ENCODE peak calls at places on chromosomes 2 and 18, in five cellular contexts. C, J, M, Y and D are unnamed samples.

GRCh38 chr2:44706584-44707553 is 234.6 kb upstream of the SIX3 start:
- DNase-seq in C (no peak), Y (peak), J (no peak), M (no peak), D (no peak)

GRCh38 chr2:112301171-112301584 is 25.8 kb downstream of the ZC3H6 start:
- DNase-seq in J (peak), Y (no peak), C (no peak), M (no peak), D (no peak)

GRCh38 chr2:105104208-105104731 is 66.4 kb downstream of the MRPS9 start:
- DNase-seq in M (no peak), J (no peak), C (no peak), Y (no peak), D (no peak)

GRCh38 chr2:179460530-179460929 is 195.9 kb upstream of the SESTD1 start:
- DNase-seq in J (peak), C (no peak), M (no peak), Y (no peak), D (no peak)

GRCh38 chr2:212364106-212364505 is 174.5 kb downstream of the ERBB4 start:
- DNase-seq in M (no peak), C (no peak), J (no peak), Y (no peak), D (no peak)

GRCh38 chr18:39455300-39455699 is 1889.7 kb upstream of the CELF4 start:
- DNase-seq in M (no peak), J (peak), C (no peak), Y (no peak), D (no peak)

GRCh38 chr18:40249390-40250080 is 1705.5 kb upstream of the PIK3C3 start:
- DNase-seq in Y (no peak), J (no peak), M (no peak), C (no peak), D (no peak)

GRCh38 chr2:239175181-239175580 is 225.6 kb downstream of the HDAC4 start:
- DNase-seq in J (no peak), C (no peak), M (peak), Y (no peak), D (no peak)

GRCh38 chr2:237556773-237557632 is 9.4 kb upstream of the PRLH start:
- DNase-seq in C (no peak), Y (no peak), J (no peak), M (no peak), D (no peak)

GRCh38 chr2:70992945-70993688 is 1.6 kb downstream of the TEX261 start:
- DNase-seq in M (peak), J (no peak), C (peak), Y (no peak), D (no peak)

GRCh38 chr18:48027401-48027931 is 97.0 kb upstream of the SMAD2 start:
- DNase-seq in M (peak), Y (no peak), J (no peak), C (no peak), D (no peak)

GRCh38 chr2:201992960-201993359 is 40.7 kb upstream of the FZD7 start:
- DNase-seq in J (no peak), M (no peak), C (no peak), Y (no peak), D (no peak)

GRCh38 chr2:56055405-56055804 is 128.4 kb upstream of the CCDC85A start:
- DNase-seq in J (no peak), C (no peak), Y (no peak), M (no peak), D (no peak)

GRCh38 chr2:111231532-111232252 is 111.0 kb downstream of the BCL2L11 start:
- DNase-seq in Y (no peak), J (no peak), M (no peak), C (no peak), D (no peak)

GRCh38 chr18:60452424-60452823 is 79.8 kb upstream of the MC4R start:
- DNase-seq in C (no peak), M (no peak), Y (peak), J (no peak), D (no peak)

GRCh38 chr18:7370812-7371211 is 139.9 kb downstream of the LRRC30 start:
- DNase-seq in J (no peak), M (peak), Y (no peak), C (no peak), D (no peak)

GRCh38 chr18:78875268-78875997 is 104.2 kb upstream of the SALL3 start:
- DNase-seq in J (peak), M (no peak), Y (peak), C (peak), D (peak)

GRCh38 chr2:100293341-100294161 is 28.8 kb downstream of the LONRF2 start:
- DNase-seq in J (no peak), Y (no peak), C (no peak), M (no peak), D (no peak)

GRCh38 chr2:61165946-61166345 is 4.0 kb downstream of the C2orf74 start:
- DNase-seq in Y (no peak), C (peak), M (no peak), J (no peak), D (no peak)

GRCh38 chr2:235793163-235793752 is 299.4 kb downstream of the AGAP1 start:
- DNase-seq in J (peak), Y (peak), C (no peak), M (peak), D (no peak)

GRCh38 chr2:30351087-30351486 is 96.0 kb upstream of the LCLAT1 start:
- DNase-seq in Y (no peak), C (no peak), J (no peak), M (peak), D (no peak)

GRCh38 chr2:180523629-180524340 is 456.6 kb upstream of the UBE2E3 start:
- DNase-seq in Y (no peak), M (no peak), J (no peak), C (no peak), D (no peak)

GRCh38 chr2:236745420-236746210 is 176.0 kb downstream of the ACKR3 start:
- DNase-seq in J (peak), M (no peak), Y (no peak), C (no peak), D (no peak)

GRCh38 chr2:32427672-32428622 is 71.1 kb downstream of the BIRC6 start:
- DNase-seq in J (no peak), M (no peak), Y (peak), C (no peak), D (no peak)

GRCh38 chr2:95271381-95271971 is 2.8 kb upstream of the PROM2 start:
- DNase-seq in J (no peak), C (no peak), Y (no peak), M (no peak), D (no peak)

GRCh38 chr2:134252092-134252775 is 1.6 kb upstream of the MGAT5 start:
- DNase-seq in Y (no peak), M (no peak), C (no peak), J (no peak), D (no peak)

GRCh38 chr18:54815086-54815485 is 13.2 kb upstream of the RAB27B start:
- DNase-seq in J (no peak), C (no peak), Y (no peak), M (no peak), D (no peak)

GRCh38 chr2:57465067-57465466 is 581.5 kb upstream of the VRK2 start:
- DNase-seq in J (no peak), C (no peak), Y (no peak), M (no peak), D (no peak)
- TF ChIP-seq EP300 in J (no peak), C (no peak), Y (no peak), M (no peak), D (no peak)

DNA sequence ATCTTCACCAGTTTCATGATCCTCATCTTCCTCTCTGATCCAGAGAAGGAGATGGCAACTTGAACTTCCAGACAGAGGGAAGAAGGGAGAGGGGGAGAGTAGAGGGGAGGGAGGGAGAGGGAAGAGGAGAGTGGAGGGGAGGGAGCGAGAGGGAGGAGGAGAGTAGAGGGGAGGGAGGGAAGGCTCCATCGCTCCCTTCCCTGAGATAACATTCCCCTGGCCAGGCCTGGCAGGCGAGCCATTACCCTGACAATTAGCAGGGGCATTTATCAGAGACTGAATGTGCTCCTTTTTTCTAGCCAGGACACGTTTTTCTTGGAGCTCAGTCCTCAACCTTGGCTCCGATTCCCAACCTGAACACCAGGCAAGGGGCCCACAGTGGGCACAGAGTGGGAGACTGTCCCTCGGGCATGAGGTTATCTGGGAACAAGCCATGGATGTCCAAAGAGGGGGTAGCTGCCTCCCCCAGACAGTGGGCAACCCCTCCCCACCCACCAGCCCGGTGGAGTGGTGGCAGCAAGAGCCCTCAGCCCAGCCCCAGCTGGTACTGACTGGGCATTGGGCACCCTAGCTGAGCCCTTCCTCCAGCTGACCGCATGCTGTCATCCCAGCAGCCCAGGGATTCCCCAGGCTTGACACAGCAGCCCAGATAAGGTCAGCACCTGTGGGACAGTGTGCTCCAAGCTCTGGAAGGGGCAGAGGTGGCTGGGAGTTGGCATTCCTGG is 81.8 kb downstream of the TNS1 start:
- DNase-seq in M (peak), J (no peak), C (no peak), Y (peak), D (no peak)
- TF ChIP-seq POLR2AphosphoS5 in M (peak), J (no peak), C (no peak), Y (peak), D (peak)

DNA sequence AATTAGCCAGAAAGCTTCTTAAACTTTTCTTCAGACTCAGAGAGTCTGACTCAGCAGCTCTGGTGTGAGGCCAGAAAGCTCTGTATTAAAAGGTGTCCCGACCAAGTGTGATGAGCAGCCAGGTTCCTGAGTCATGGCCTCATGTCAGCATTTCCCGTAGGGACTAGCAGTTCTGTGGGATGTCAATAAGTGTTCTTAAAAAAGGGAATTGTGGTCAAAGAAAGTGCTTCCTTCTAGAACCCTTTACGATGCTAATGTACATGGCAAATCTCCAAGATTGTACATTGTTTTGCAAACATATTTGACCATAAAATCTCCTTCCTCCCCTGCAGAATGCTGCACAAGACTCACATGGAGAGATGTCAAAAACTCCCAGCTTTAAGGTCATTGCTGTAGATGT is 80.1 kb downstream of the PLA2R1 start:
- DNase-seq in C (no peak), M (peak), J (no peak), Y (no peak), D (peak)
- TF ChIP-seq EP300 in C (no peak), M (no peak), J (no peak), Y (no peak), D (no peak)

GRCh38 chr2:191930205-191930604 is 83.3 kb upstream of the CAVIN2 start:
- DNase-seq in J (no peak), M (no peak), Y (no peak), C (no peak), D (no peak)

GRCh38 chr2:191931332-191931731 is 84.4 kb upstream of the CAVIN2 start:
- DNase-seq in J (no peak), M (no peak), C (no peak), Y (no peak), D (no peak)

GRCh38 chr2:191927991-191928390 is 81.1 kb upstream of the CAVIN2 start:
- DNase-seq in M (no peak), C (no peak), Y (no peak), J (no peak), D (no peak)

GRCh38 chr2:191927319-191927867 is 80.5 kb upstream of the CAVIN2 start:
- DNase-seq in Y (no peak), J (no peak), C (peak), M (peak), D (peak)

DNA sequence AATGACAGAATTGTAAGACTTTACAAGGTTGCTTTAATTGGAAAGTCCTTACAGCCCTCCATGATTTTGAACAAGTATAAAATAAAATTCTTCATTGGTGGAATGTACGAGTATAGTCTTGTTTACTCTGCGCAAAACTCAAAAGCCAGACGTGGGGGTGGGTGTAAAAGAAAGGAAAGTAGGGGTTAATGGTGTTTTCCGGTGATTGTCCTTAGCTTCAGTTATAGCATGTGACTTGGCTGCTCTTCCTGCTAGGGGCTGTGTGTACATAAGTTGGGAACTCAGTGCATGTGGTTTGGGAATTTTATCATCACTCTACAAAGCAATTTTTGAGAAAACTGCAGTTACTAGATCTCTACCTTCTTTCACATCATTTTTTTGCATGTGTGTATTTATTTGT is 82.4 kb upstream of the CAVIN2 start:
- DNase-seq in J (no peak), Y (no peak), M (no peak), C (no peak), D (no peak)
- TF ChIP-seq POLR2AphosphoS5 in J (no peak), Y (no peak), M (no peak), C (no peak), D (no peak)

GRCh38 chr18:43092539-43092938 is 22.9 kb downstream of the RIT2 start:
- DNase-seq in M (no peak), Y (no peak), J (no peak), C (no peak), D (no peak)
- TF ChIP-seq EP300 in M (no peak), Y (no peak), J (no peak), C (no peak), D (no peak)

GRCh38 chr2:20514596-20515269 is 67.9 kb downstream of the RHOB start:
- DNase-seq in M (peak), Y (no peak), J (no peak), C (no peak), D (peak)
- TF ChIP-seq POLR2AphosphoS5 in M (no peak), Y (peak), J (no peak), C (no peak), D (peak)

DNA sequence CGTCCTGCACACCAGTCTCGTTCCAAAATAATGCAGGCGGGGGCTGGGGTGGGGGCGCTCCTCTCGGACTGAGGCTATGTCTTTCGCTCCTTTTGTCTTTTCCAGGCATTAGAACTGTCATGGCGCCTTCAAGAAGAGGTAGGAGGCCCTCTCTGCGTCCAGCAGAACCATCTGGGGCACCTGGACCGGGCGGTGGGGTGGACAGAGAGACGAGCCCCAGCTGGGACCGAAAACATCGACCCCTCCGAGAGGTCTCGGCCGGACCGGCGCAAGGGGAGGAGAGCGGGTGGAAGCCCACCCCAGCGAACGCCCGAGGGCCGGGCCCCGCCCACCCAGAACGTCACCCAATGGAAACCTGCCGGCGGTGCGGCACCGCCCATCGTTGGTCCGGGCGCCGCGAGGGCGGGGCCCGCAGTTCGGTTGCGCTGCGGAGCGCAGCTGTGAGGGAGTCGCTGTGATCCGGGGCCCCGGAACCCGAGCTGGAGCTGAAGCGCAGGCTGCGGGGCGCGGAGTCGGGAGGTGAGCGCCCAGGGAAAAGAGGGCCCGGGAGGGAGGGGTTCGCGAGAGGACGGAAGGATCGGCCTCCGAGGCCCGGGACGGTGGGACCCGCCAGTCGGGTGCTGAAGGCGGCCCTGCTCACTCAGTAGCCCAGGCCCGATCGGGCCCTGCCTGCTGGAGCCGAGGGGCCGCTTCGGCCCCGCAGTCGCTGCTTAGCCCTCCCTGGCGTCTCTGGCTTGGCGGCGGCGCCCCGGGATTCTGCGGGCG is at the start of gene NRBP1:
- DNase-seq in C (peak), Y (peak), M (peak), J (peak), D (peak)
- TF ChIP-seq EP300 in C (no peak), Y (peak), M (no peak), J (no peak), D (no peak)

GRCh38 chr18:52343138-52343537 is 3.1 kb downstream of the DCC start:
- DNase-seq in M (no peak), J (no peak), C (no peak), Y (peak), D (no peak)
- TF ChIP-seq POLR2AphosphoS5 in M (no peak), J (no peak), C (no peak), Y (no peak), D (no peak)

GRCh38 chr18:50285631-50286321 is 1.7 kb downstream of the CXXC1 start:
- DNase-seq in J (no peak), C (no peak), M (peak), Y (no peak), D (no peak)

GRCh38 chr18:50287028-50287440 is 458 bp downstream of the CXXC1 start:
- DNase-seq in M (peak), Y (no peak), J (no peak), C (peak), D (no peak)

GRCh38 chr18:50289103-50289433 is 1.6 kb upstream of the CXXC1 start:
- DNase-seq in C (no peak), M (peak), J (no peak), Y (no peak), D (no peak)

GRCh38 chr18:50286391-50287027 is 983 bp downstream of the CXXC1 start:
- DNase-seq in J (no peak), M (peak), Y (peak), C (peak), D (peak)

GRCh38 chr18:50287441-50288347 is at the start of gene CXXC1:
- DNase-seq in J (peak), M (peak), Y (peak), C (peak), D (peak)
- TF ChIP-seq EP300 in J (no peak), M (peak), Y (no peak), C (peak), D (no peak)

DNA sequence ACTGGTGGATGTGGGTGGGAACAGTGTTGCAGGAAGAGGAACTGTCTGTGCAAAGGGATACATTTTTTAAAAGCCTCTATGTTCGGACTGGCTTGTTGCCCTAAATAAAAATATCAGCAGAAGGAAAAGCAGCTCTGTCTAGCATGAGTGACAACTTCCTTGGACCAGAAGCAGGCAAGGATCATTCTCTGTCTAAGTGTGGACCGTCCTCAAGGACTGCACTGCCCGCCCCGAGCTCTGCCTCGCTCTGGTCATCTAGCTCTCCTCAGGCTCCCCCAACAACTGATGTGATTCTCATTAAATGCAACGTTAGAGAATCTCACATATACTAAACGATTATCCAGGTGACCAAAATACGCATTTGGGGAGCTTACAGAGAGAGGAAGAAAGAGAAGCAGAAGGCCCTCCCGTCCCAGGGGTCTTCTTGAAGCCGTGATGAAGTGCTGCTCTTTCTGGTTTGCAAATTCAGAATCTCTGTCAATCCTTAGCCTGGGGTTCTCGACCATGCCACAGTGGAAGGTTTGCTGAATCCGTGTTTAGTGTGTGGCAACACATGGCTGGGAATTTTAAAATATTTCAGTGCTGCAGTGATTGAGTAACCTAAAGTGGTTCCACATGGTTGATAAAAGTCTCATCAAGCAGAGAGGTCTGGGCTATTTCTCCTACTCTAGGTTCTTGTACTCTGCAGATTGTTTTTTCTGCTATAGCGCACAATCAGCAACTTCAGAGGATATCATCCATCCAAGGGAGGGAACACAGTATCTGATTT is 173.1 kb upstream of the TRIB2 start:
- DNase-seq in Y (peak), J (no peak), C (no peak), M (no peak), D (no peak)
- TF ChIP-seq POLR2AphosphoS5 in Y (no peak), J (no peak), C (no peak), M (no peak), D (no peak)